ENCODE peak calls at places on chromosomes 2 and 18, in five cellular contexts. E is OCI-M1; T is KBM-7; J is effector memory CD4-positive, alpha-beta T cell; S is neural crest cell. R is an unnamed sample.

GRCh38 chr2:32284321-32284720 is 6.6 kb downstream of the YIPF4 start:
- DNase-seq in E (no peak), T (peak; percentile 35), J (no peak), S (no peak), R (no peak)

GRCh38 chr2:105438104-105438929 is 39.5 kb upstream of the FHL2 start:
- DNase-seq in E (peak; percentile 72), T (no peak), J (no peak), S (no peak), R (no peak)

GRCh38 chr2:119958642-119959268 is 54.1 kb upstream of the EPB41L5 start:
- DNase-seq in E (no peak), T (no peak), J (no peak), S (no peak), R (no peak)

GRCh38 chr2:86831537-86831936 is 30.1 kb downstream of the CD8B start:
- DNase-seq in E (peak; percentile 10), T (no peak), J (no peak), S (no peak), R (no peak)

GRCh38 chr2:29119211-29119610 is 4.0 kb downstream of the CLIP4 start:
- DNase-seq in E (peak; percentile 12), T (no peak), J (no peak), S (no peak), R (no peak)

GRCh38 chr2:128442891-128443302 is 124.2 kb upstream of the HS6ST1 start:
- DNase-seq in E (peak; percentile 82), T (peak; percentile 89), J (no peak), S (no peak), R (no peak)

GRCh38 chr2:185472574-185472973 is 266.0 kb upstream of the FSIP2 start:
- DNase-seq in E (no peak), T (no peak), J (no peak), S (no peak), R (no peak)

GRCh38 chr2:65663831-65664407 is 231.5 kb upstream of the SPRED2 start:
- DNase-seq in E (no peak), T (no peak), J (no peak), S (no peak), R (no peak)

GRCh38 chr2:13040043-13040442 is 323.3 kb downstream of the TRIB2 start:
- DNase-seq in E (no peak), T (no peak), J (no peak), S (no peak), R (no peak)

GRCh38 chr2:30705711-30706533 is 101.3 kb downstream of the CAPN13 start:
- DNase-seq in E (no peak), T (no peak), J (no peak), S (no peak), R (no peak)

GRCh38 chr2:3336844-3337243 is 40.8 kb downstream of the EIPR1 start:
- DNase-seq in E (no peak), T (no peak), J (no peak), S (no peak), R (no peak)

GRCh38 chr2:127355407-127356008 is 32.3 kb downstream of the MAP3K2 start:
- DNase-seq in E (peak; percentile 59), T (peak; percentile 37), J (no peak), S (no peak), R (peak; percentile 33)

GRCh38 chr2:219220652-219221402 is 2.1 kb upstream of the ABCB6 start:
- DNase-seq in E (no peak), T (no peak), J (no peak), S (no peak), R (no peak)

GRCh38 chr18:22739789-22740188 is 193.3 kb upstream of the RBBP8 start:
- DNase-seq in E (no peak), T (peak; percentile 45), J (no peak), S (no peak), R (no peak)

GRCh38 chr2:120441744-120442471 is 96.0 kb downstream of the INHBB start:
- DNase-seq in E (no peak), T (no peak), J (no peak), S (peak; percentile 39), R (no peak)

GRCh38 chr2:101688266-101688665 is 9.2 kb upstream of the MAP4K4 start:
- DNase-seq in E (no peak), T (no peak), J (no peak), S (no peak), R (no peak)

GRCh38 chr2:48323146-48323545 is 206.8 kb upstream of the STON1 start:
- DNase-seq in E (no peak), T (no peak), J (no peak), S (no peak), R (no peak)

GRCh38 chr2:33022989-33023731 is 76.4 kb downstream of the LTBP1 start:
- DNase-seq in E (peak; percentile 38), T (peak; percentile 14), J (no peak), S (no peak), R (no peak)

GRCh38 chr2:227164745-227165350 is 424 bp downstream of the COL4A3 start:
- DNase-seq in E (no peak), T (no peak), J (no peak), S (no peak), R (peak; percentile 7)

GRCh38 chr2:228827056-228827455 is 444.0 kb downstream of the PID1 start:
- DNase-seq in E (no peak), T (no peak), J (no peak), S (no peak), R (no peak)

GRCh38 chr2:96772903-96773675 is 12.4 kb downstream of the CNNM4 start:
- DNase-seq in E (no peak), T (no peak), J (no peak), S (no peak), R (no peak)

GRCh38 chr2:223230352-223230751 is 178.4 kb downstream of the KCNE4 start:
- DNase-seq in E (no peak), T (no peak), J (no peak), S (no peak), R (no peak)

GRCh38 chr2:16747257-16747656 is 81.6 kb upstream of the CYRIA start:
- DNase-seq in E (no peak), T (no peak), J (no peak), S (no peak), R (no peak)

GRCh38 chr2:55027226-55027625 is 23.0 kb downstream of the RTN4 start:
- DNase-seq in E (no peak), T (no peak), J (no peak), S (no peak), R (no peak)

GRCh38 chr2:20616341-20616871 is 34.5 kb downstream of the HS1BP3 start:
- DNase-seq in E (no peak), T (no peak), J (no peak), S (no peak), R (no peak)

GRCh38 chr2:121200419-121201315 is 84.3 kb downstream of the TFCP2L1 start:
- DNase-seq in E (no peak), T (no peak), J (no peak), S (no peak), R (no peak)

GRCh38 chr2:217160103-217160502 is 300.2 kb upstream of the TNP1 start:
- DNase-seq in E (no peak), T (no peak), J (no peak), S (no peak), R (no peak)

GRCh38 chr2:212943351-212943750 is 208.1 kb downstream of the IKZF2 start:
- DNase-seq in E (no peak), T (no peak), J (no peak), S (no peak), R (no peak)

GRCh38 chr2:222427606-222428320 is 3.4 kb downstream of the SGPP2 start:
- DNase-seq in E (peak; percentile 11), T (no peak), J (no peak), S (no peak), R (no peak)

GRCh38 chr2:84946204-84947009 is 24.6 kb upstream of the KCMF1 start:
- DNase-seq in E (peak; percentile 9), T (peak; percentile 85), J (peak; percentile 44), S (no peak), R (peak; percentile 69)

GRCh38 chr2:157857881-157858280 is 18.2 kb downstream of the ACVR1 start:
- DNase-seq in E (no peak), T (no peak), J (no peak), S (no peak), R (no peak)

GRCh38 chr2:102736174-102736606 is 25.6 kb upstream of the TMEM182 start:
- DNase-seq in E (peak; percentile 57), T (peak; percentile 50), J (no peak), S (no peak), R (no peak)

GRCh38 chr2:19548116-19548515 is 189.7 kb upstream of the OSR1 start:
- DNase-seq in E (no peak), T (no peak), J (no peak), S (no peak), R (no peak)

GRCh38 chr18:8627540-8627939 is 18.3 kb downstream of the RAB12 start:
- DNase-seq in E (no peak), T (no peak), J (no peak), S (no peak), R (no peak)

GRCh38 chr18:40531061-40531460 is 1424.0 kb upstream of the PIK3C3 start:
- DNase-seq in E (no peak), T (no peak), J (no peak), S (no peak), R (no peak)

GRCh38 chr18:28189400-28190239 is 12.7 kb upstream of the CDH2 start:
- DNase-seq in E (peak; percentile 62), T (peak; percentile 41), J (no peak), S (peak; percentile 22), R (no peak)

GRCh38 chr2:26396734-26397298 is 4.9 kb upstream of the DRC1 start:
- DNase-seq in E (peak; percentile 91), T (peak; percentile 81), J (no peak), S (no peak), R (no peak)

GRCh38 chr2:182379235-182379634 is 47.6 kb downstream of the PDE1A start:
- DNase-seq in E (no peak), T (no peak), J (no peak), S (no peak), R (no peak)